ENCODE peak calls at places on chromosomes 5 and 9, in ten cellular contexts. One of them, this sample, is unnamed.

GRCh38 chr5:98292496-98292895 is 481.0 kb upstream of the RGMB start:
- DNase-seq in AG10803: no peak
- DNase-seq in HFF-Myc: no peak
- DNase-seq in lower lobe of right lung: no peak
- DNase-seq in CD4-positive, CD25-positive, alpha-beta regulatory T cell: no peak
- DNase-seq in tibial artery: no peak
- DNase-seq in lower leg skin: no peak
- DNase-seq in fibroblast of mammary gland: no peak
- DNase-seq in adrenal gland: no peak
- DNase-seq in body of pancreas: no peak
- DNase-seq in this sample: no peak

GRCh38 chr5:36897616-36898015 is 21.0 kb downstream of the NIPBL start:
- DNase-seq in AG10803: peak
- DNase-seq in HFF-Myc: no peak
- DNase-seq in lower lobe of right lung: no peak
- DNase-seq in CD4-positive, CD25-positive, alpha-beta regulatory T cell: no peak
- DNase-seq in tibial artery: no peak
- DNase-seq in lower leg skin: no peak
- DNase-seq in fibroblast of mammary gland: peak
- DNase-seq in adrenal gland: no peak
- DNase-seq in body of pancreas: no peak
- DNase-seq in this sample: no peak

GRCh38 chr5:145484195-145484594 is 350.9 kb downstream of the PRELID2 start:
- DNase-seq in AG10803: peak
- DNase-seq in HFF-Myc: peak
- DNase-seq in lower lobe of right lung: no peak
- DNase-seq in CD4-positive, CD25-positive, alpha-beta regulatory T cell: no peak
- DNase-seq in tibial artery: no peak
- DNase-seq in lower leg skin: no peak
- DNase-seq in fibroblast of mammary gland: peak
- DNase-seq in adrenal gland: no peak
- DNase-seq in body of pancreas: no peak
- DNase-seq in this sample: no peak

GRCh38 chr5:139658928-139659667 is 10.9 kb downstream of the CXXC5 start:
- DNase-seq in AG10803: peak
- DNase-seq in HFF-Myc: no peak
- DNase-seq in lower lobe of right lung: no peak
- DNase-seq in CD4-positive, CD25-positive, alpha-beta regulatory T cell: no peak
- DNase-seq in tibial artery: peak
- DNase-seq in lower leg skin: no peak
- DNase-seq in fibroblast of mammary gland: peak
- DNase-seq in adrenal gland: peak
- DNase-seq in body of pancreas: no peak
- DNase-seq in this sample: peak

GRCh38 chr9:35481347-35481975 is 8.4 kb upstream of the RUSC2 start:
- DNase-seq in AG10803: peak
- DNase-seq in HFF-Myc: peak
- DNase-seq in lower lobe of right lung: no peak
- DNase-seq in CD4-positive, CD25-positive, alpha-beta regulatory T cell: no peak
- DNase-seq in tibial artery: peak
- DNase-seq in lower leg skin: peak
- DNase-seq in fibroblast of mammary gland: peak
- DNase-seq in adrenal gland: peak
- DNase-seq in body of pancreas: peak
- DNase-seq in this sample: no peak

GRCh38 chr5:113806250-113806649 is 292.8 kb downstream of the YTHDC2 start:
- DNase-seq in AG10803: peak
- DNase-seq in HFF-Myc: peak
- DNase-seq in lower lobe of right lung: no peak
- DNase-seq in CD4-positive, CD25-positive, alpha-beta regulatory T cell: no peak
- DNase-seq in tibial artery: no peak
- DNase-seq in lower leg skin: no peak
- DNase-seq in fibroblast of mammary gland: peak
- DNase-seq in adrenal gland: no peak
- DNase-seq in body of pancreas: no peak
- DNase-seq in this sample: no peak

GRCh38 chr5:111075520-111075919 is 4.0 kb downstream of the TSLP start:
- DNase-seq in AG10803: peak
- DNase-seq in HFF-Myc: no peak
- DNase-seq in lower lobe of right lung: no peak
- DNase-seq in CD4-positive, CD25-positive, alpha-beta regulatory T cell: no peak
- DNase-seq in tibial artery: no peak
- DNase-seq in lower leg skin: no peak
- DNase-seq in fibroblast of mammary gland: peak
- DNase-seq in adrenal gland: no peak
- DNase-seq in body of pancreas: no peak
- DNase-seq in this sample: no peak

GRCh38 chr5:144189800-144190429 is 19.2 kb downstream of the KCTD16 start:
- DNase-seq in AG10803: peak
- DNase-seq in HFF-Myc: no peak
- DNase-seq in lower lobe of right lung: peak
- DNase-seq in CD4-positive, CD25-positive, alpha-beta regulatory T cell: peak
- DNase-seq in tibial artery: no peak
- DNase-seq in lower leg skin: no peak
- DNase-seq in fibroblast of mammary gland: peak
- DNase-seq in adrenal gland: peak
- DNase-seq in body of pancreas: no peak
- DNase-seq in this sample: peak

GRCh38 chr9:15531380-15531779 is 20.6 kb upstream of the PSIP1 start:
- DNase-seq in AG10803: no peak
- DNase-seq in HFF-Myc: no peak
- DNase-seq in lower lobe of right lung: no peak
- DNase-seq in CD4-positive, CD25-positive, alpha-beta regulatory T cell: no peak
- DNase-seq in tibial artery: no peak
- DNase-seq in lower leg skin: no peak
- DNase-seq in fibroblast of mammary gland: no peak
- DNase-seq in adrenal gland: no peak
- DNase-seq in body of pancreas: no peak
- DNase-seq in this sample: no peak

GRCh38 chr5:160165137-160166068 is 46.2 kb upstream of the PWWP2A start:
- DNase-seq in AG10803: peak
- DNase-seq in HFF-Myc: peak
- DNase-seq in lower lobe of right lung: peak
- DNase-seq in CD4-positive, CD25-positive, alpha-beta regulatory T cell: no peak
- DNase-seq in tibial artery: peak
- DNase-seq in lower leg skin: peak
- DNase-seq in fibroblast of mammary gland: peak
- DNase-seq in adrenal gland: peak
- DNase-seq in body of pancreas: peak
- DNase-seq in this sample: peak

GRCh38 chr5:176836811-176837706 is 26.7 kb downstream of the UNC5A start:
- DNase-seq in AG10803: no peak
- DNase-seq in HFF-Myc: no peak
- DNase-seq in lower lobe of right lung: no peak
- DNase-seq in CD4-positive, CD25-positive, alpha-beta regulatory T cell: no peak
- DNase-seq in tibial artery: no peak
- DNase-seq in lower leg skin: no peak
- DNase-seq in fibroblast of mammary gland: no peak
- DNase-seq in adrenal gland: no peak
- DNase-seq in body of pancreas: no peak
- DNase-seq in this sample: no peak

GRCh38 chr5:58544195-58544594 is 38.7 kb upstream of the RAB3C start:
- DNase-seq in AG10803: no peak
- DNase-seq in HFF-Myc: no peak
- DNase-seq in lower lobe of right lung: no peak
- DNase-seq in CD4-positive, CD25-positive, alpha-beta regulatory T cell: no peak
- DNase-seq in tibial artery: no peak
- DNase-seq in lower leg skin: no peak
- DNase-seq in fibroblast of mammary gland: no peak
- DNase-seq in adrenal gland: no peak
- DNase-seq in body of pancreas: no peak
- DNase-seq in this sample: no peak

GRCh38 chr5:110058175-110058574 is 368.4 kb downstream of the MAN2A1 start:
- DNase-seq in AG10803: no peak
- DNase-seq in HFF-Myc: no peak
- DNase-seq in lower lobe of right lung: no peak
- DNase-seq in CD4-positive, CD25-positive, alpha-beta regulatory T cell: no peak
- DNase-seq in tibial artery: no peak
- DNase-seq in lower leg skin: peak
- DNase-seq in fibroblast of mammary gland: no peak
- DNase-seq in adrenal gland: peak
- DNase-seq in body of pancreas: no peak
- DNase-seq in this sample: no peak

GRCh38 chr5:94240616-94241287 is 377.7 kb downstream of the KIAA0825 start:
- DNase-seq in AG10803: peak
- DNase-seq in HFF-Myc: no peak
- DNase-seq in lower lobe of right lung: no peak
- DNase-seq in CD4-positive, CD25-positive, alpha-beta regulatory T cell: no peak
- DNase-seq in tibial artery: no peak
- DNase-seq in lower leg skin: peak
- DNase-seq in fibroblast of mammary gland: peak
- DNase-seq in adrenal gland: peak
- DNase-seq in body of pancreas: no peak
- DNase-seq in this sample: no peak

GRCh38 chr5:133610489-133611356 is 1.6 kb downstream of the FSTL4 start:
- DNase-seq in AG10803: peak
- DNase-seq in HFF-Myc: peak
- DNase-seq in lower lobe of right lung: peak
- DNase-seq in CD4-positive, CD25-positive, alpha-beta regulatory T cell: no peak
- DNase-seq in tibial artery: peak
- DNase-seq in lower leg skin: no peak
- DNase-seq in fibroblast of mammary gland: peak
- DNase-seq in adrenal gland: peak
- DNase-seq in body of pancreas: peak
- DNase-seq in this sample: peak
- H3K4me3 ChIP-seq in AG10803: no peak
- H3K4me3 ChIP-seq in HFF-Myc: no peak
- H3K4me3 ChIP-seq in lower lobe of right lung: peak
- H3K4me3 ChIP-seq in CD4-positive, CD25-positive, alpha-beta regulatory T cell: no peak
- H3K4me3 ChIP-seq in tibial artery: peak
- H3K4me3 ChIP-seq in lower leg skin: no peak
- H3K4me3 ChIP-seq in fibroblast of mammary gland: no peak
- H3K4me3 ChIP-seq in adrenal gland: peak
- H3K4me3 ChIP-seq in body of pancreas: no peak
- H3K4me3 ChIP-seq in this sample: no peak

GRCh38 chr9:127852829-127853228 is 1.6 kb downstream of the ENG start:
- DNase-seq in AG10803: no peak
- DNase-seq in HFF-Myc: no peak
- DNase-seq in lower lobe of right lung: no peak
- DNase-seq in CD4-positive, CD25-positive, alpha-beta regulatory T cell: no peak
- DNase-seq in tibial artery: no peak
- DNase-seq in lower leg skin: no peak
- DNase-seq in fibroblast of mammary gland: no peak
- DNase-seq in adrenal gland: no peak
- DNase-seq in body of pancreas: no peak
- DNase-seq in this sample: no peak

GRCh38 chr9:127853312-127854168 is 918 bp downstream of the ENG start:
- DNase-seq in AG10803: peak
- DNase-seq in HFF-Myc: no peak
- DNase-seq in lower lobe of right lung: no peak
- DNase-seq in CD4-positive, CD25-positive, alpha-beta regulatory T cell: no peak
- DNase-seq in tibial artery: no peak
- DNase-seq in lower leg skin: no peak
- DNase-seq in fibroblast of mammary gland: no peak
- DNase-seq in adrenal gland: no peak
- DNase-seq in body of pancreas: no peak
- DNase-seq in this sample: no peak

GRCh38 chr9:127855522-127855921 is 1.1 kb upstream of the ENG start:
- DNase-seq in AG10803: no peak
- DNase-seq in HFF-Myc: no peak
- DNase-seq in lower lobe of right lung: no peak
- DNase-seq in CD4-positive, CD25-positive, alpha-beta regulatory T cell: no peak
- DNase-seq in tibial artery: no peak
- DNase-seq in lower leg skin: no peak
- DNase-seq in fibroblast of mammary gland: no peak
- DNase-seq in adrenal gland: no peak
- DNase-seq in body of pancreas: no peak
- DNase-seq in this sample: no peak

GRCh38 chr9:127856094-127856740 is 1.8 kb upstream of the ENG start:
- DNase-seq in AG10803: no peak
- DNase-seq in HFF-Myc: no peak
- DNase-seq in lower lobe of right lung: no peak
- DNase-seq in CD4-positive, CD25-positive, alpha-beta regulatory T cell: no peak
- DNase-seq in tibial artery: no peak
- DNase-seq in lower leg skin: no peak
- DNase-seq in fibroblast of mammary gland: no peak
- DNase-seq in adrenal gland: no peak
- DNase-seq in body of pancreas: no peak
- DNase-seq in this sample: no peak

GRCh38 chr9:127854169-127854833 is at the start of gene ENG:
- DNase-seq in AG10803: peak
- DNase-seq in HFF-Myc: no peak
- DNase-seq in lower lobe of right lung: peak
- DNase-seq in CD4-positive, CD25-positive, alpha-beta regulatory T cell: no peak
- DNase-seq in tibial artery: peak
- DNase-seq in lower leg skin: no peak
- DNase-seq in fibroblast of mammary gland: peak
- DNase-seq in adrenal gland: peak
- DNase-seq in body of pancreas: peak
- DNase-seq in this sample: peak
- H3K4me3 ChIP-seq in AG10803: peak
- H3K4me3 ChIP-seq in HFF-Myc: peak
- H3K4me3 ChIP-seq in lower lobe of right lung: peak
- H3K4me3 ChIP-seq in CD4-positive, CD25-positive, alpha-beta regulatory T cell: no peak
- H3K4me3 ChIP-seq in tibial artery: peak
- H3K4me3 ChIP-seq in lower leg skin: peak
- H3K4me3 ChIP-seq in fibroblast of mammary gland: peak
- H3K4me3 ChIP-seq in adrenal gland: peak
- H3K4me3 ChIP-seq in body of pancreas: peak
- H3K4me3 ChIP-seq in this sample: peak

GRCh38 chr5:83450183-83450839 is 21.2 kb upstream of the VCAN start:
- DNase-seq in AG10803: no peak
- DNase-seq in HFF-Myc: no peak
- DNase-seq in lower lobe of right lung: no peak
- DNase-seq in CD4-positive, CD25-positive, alpha-beta regulatory T cell: no peak
- DNase-seq in tibial artery: no peak
- DNase-seq in lower leg skin: no peak
- DNase-seq in fibroblast of mammary gland: no peak
- DNase-seq in adrenal gland: no peak
- DNase-seq in body of pancreas: no peak
- DNase-seq in this sample: no peak
- H3K4me3 ChIP-seq in AG10803: no peak
- H3K4me3 ChIP-seq in HFF-Myc: no peak
- H3K4me3 ChIP-seq in lower lobe of right lung: no peak
- H3K4me3 ChIP-seq in CD4-positive, CD25-positive, alpha-beta regulatory T cell: no peak
- H3K4me3 ChIP-seq in tibial artery: no peak
- H3K4me3 ChIP-seq in lower leg skin: no peak
- H3K4me3 ChIP-seq in fibroblast of mammary gland: no peak
- H3K4me3 ChIP-seq in adrenal gland: no peak
- H3K4me3 ChIP-seq in body of pancreas: no peak
- H3K4me3 ChIP-seq in this sample: no peak

GRCh38 chr5:174678107-174678506 is 46.3 kb upstream of the MSX2 start:
- DNase-seq in AG10803: no peak
- DNase-seq in HFF-Myc: no peak
- DNase-seq in lower lobe of right lung: no peak
- DNase-seq in CD4-positive, CD25-positive, alpha-beta regulatory T cell: no peak
- DNase-seq in tibial artery: no peak
- DNase-seq in lower leg skin: no peak
- DNase-seq in fibroblast of mammary gland: no peak
- DNase-seq in adrenal gland: no peak
- DNase-seq in body of pancreas: no peak
- DNase-seq in this sample: no peak
- H3K4me3 ChIP-seq in AG10803: no peak
- H3K4me3 ChIP-seq in HFF-Myc: no peak
- H3K4me3 ChIP-seq in lower lobe of right lung: no peak
- H3K4me3 ChIP-seq in CD4-positive, CD25-positive, alpha-beta regulatory T cell: no peak
- H3K4me3 ChIP-seq in tibial artery: no peak
- H3K4me3 ChIP-seq in lower leg skin: no peak
- H3K4me3 ChIP-seq in fibroblast of mammary gland: no peak
- H3K4me3 ChIP-seq in adrenal gland: no peak
- H3K4me3 ChIP-seq in body of pancreas: no peak
- H3K4me3 ChIP-seq in this sample: no peak

GRCh38 chr9:137621131-137621757 is 2.4 kb downstream of the EHMT1 start:
- DNase-seq in AG10803: no peak
- DNase-seq in HFF-Myc: no peak
- DNase-seq in lower lobe of right lung: no peak
- DNase-seq in CD4-positive, CD25-positive, alpha-beta regulatory T cell: peak
- DNase-seq in tibial artery: no peak
- DNase-seq in lower leg skin: no peak
- DNase-seq in fibroblast of mammary gland: peak
- DNase-seq in adrenal gland: no peak
- DNase-seq in body of pancreas: no peak
- DNase-seq in this sample: peak
- H3K4me3 ChIP-seq in AG10803: no peak
- H3K4me3 ChIP-seq in HFF-Myc: peak
- H3K4me3 ChIP-seq in lower lobe of right lung: no peak
- H3K4me3 ChIP-seq in CD4-positive, CD25-positive, alpha-beta regulatory T cell: peak
- H3K4me3 ChIP-seq in tibial artery: no peak
- H3K4me3 ChIP-seq in lower leg skin: no peak
- H3K4me3 ChIP-seq in fibroblast of mammary gland: no peak
- H3K4me3 ChIP-seq in adrenal gland: no peak
- H3K4me3 ChIP-seq in body of pancreas: no peak
- H3K4me3 ChIP-seq in this sample: no peak

This sample was measured in mucosa of descending colon.